ENCODE peak calls at places on chromosome 21, in eight cellular contexts. L, V, Q, Y, S, R, N and A are unnamed samples.

GRCh38 chr21:23452384-23453083 is 2154.7 kb downstream of the MRPL39 start:
- DNase-seq in N (peak; percentile 90), S (no peak), R (no peak), V (no peak), Q (peak; percentile 77), Y (no peak), L (peak; percentile 36), A (peak; percentile 2)

GRCh38 chr21:38807481-38807880 is 1.8 kb downstream of the ETS2 start:
- DNase-seq in Y (no peak), N (no peak), R (no peak), L (peak; percentile 21), V (no peak), Q (peak; percentile 67), S (no peak), A (no peak)

GRCh38 chr21:35940074-35940927 is 120.0 kb downstream of the SETD4 start:
- DNase-seq in V (peak; percentile 43), L (peak; percentile 81), R (no peak), S (no peak), Y (peak; percentile 38), N (peak; percentile 64), Q (peak; percentile 86), A (peak; percentile 35)

GRCh38 chr21:29295066-29295650 is 3.6 kb upstream of the BACH1 start:
- DNase-seq in L (no peak), Y (no peak), V (no peak), S (no peak), R (no peak), Q (no peak), N (no peak), A (no peak)

GRCh38 chr21:34933609-34934345 is 115.3 kb downstream of the RUNX1 start:
- DNase-seq in S (no peak), V (no peak), Y (no peak), L (no peak), R (no peak), Q (no peak), N (no peak), A (no peak)

GRCh38 chr21:35273331-35273730 is 224.2 kb upstream of the RUNX1 start:
- DNase-seq in Y (no peak), Q (peak; percentile 7), L (no peak), R (no peak), V (peak; percentile 46), N (peak; percentile 15), S (no peak), A (no peak)

GRCh38 chr21:23639726-23640125 is 1967.6 kb downstream of the MRPL39 start:
- DNase-seq in Y (no peak), N (no peak), L (no peak), V (no peak), R (no peak), S (no peak), Q (no peak), A (no peak)

GRCh38 chr21:33019885-33020557 is 5.7 kb upstream of the OLIG2 start:
- DNase-seq in Y (no peak), V (no peak), Q (peak; percentile 72), R (no peak), S (no peak), N (no peak), L (no peak), A (no peak)

GRCh38 chr21:46667191-46667734 is 31.8 kb downstream of the PRMT2 start:
- DNase-seq in V (no peak), L (peak; percentile 39), R (no peak), N (peak; percentile 49), Q (peak; percentile 58), Y (no peak), S (no peak), A (no peak)

GRCh38 chr21:46621457-46622182 is 13.9 kb upstream of the PRMT2 start:
- DNase-seq in S (no peak), Q (peak; percentile 18), N (no peak), Y (no peak), R (no peak), V (no peak), L (no peak), A (no peak)

GRCh38 chr21:24375201-24375600 is 1232.1 kb downstream of the MRPL39 start:
- DNase-seq in Q (no peak), Y (no peak), L (peak; percentile 0), S (no peak), V (no peak), R (no peak), N (peak; percentile 65), A (no peak)

GRCh38 chr21:34670220-34670961 is 1.6 kb downstream of the CLIC6 start:
- DNase-seq in R (no peak), Y (peak; percentile 32), N (peak; percentile 66), Q (peak; percentile 57), V (no peak), L (no peak), S (no peak), A (no peak)

GRCh38 chr21:27300770-27301169 is 333.9 kb upstream of the ADAMTS5 start:
- DNase-seq in Q (no peak), V (no peak), S (no peak), N (no peak), Y (no peak), L (no peak), R (no peak), A (no peak)

GRCh38 chr21:29360799-29361765 is 62.4 kb downstream of the BACH1 start:
- DNase-seq in Y (no peak), Q (peak; percentile 33), N (peak; percentile 37), R (no peak), S (no peak), L (no peak), V (peak; percentile 45), A (no peak)

GRCh38 chr21:21730524-21730923 is 732.3 kb downstream of the NCAM2 start:
- DNase-seq in R (no peak), S (no peak), V (no peak), Y (no peak), N (no peak), Q (no peak), L (no peak), A (no peak)

DNA sequence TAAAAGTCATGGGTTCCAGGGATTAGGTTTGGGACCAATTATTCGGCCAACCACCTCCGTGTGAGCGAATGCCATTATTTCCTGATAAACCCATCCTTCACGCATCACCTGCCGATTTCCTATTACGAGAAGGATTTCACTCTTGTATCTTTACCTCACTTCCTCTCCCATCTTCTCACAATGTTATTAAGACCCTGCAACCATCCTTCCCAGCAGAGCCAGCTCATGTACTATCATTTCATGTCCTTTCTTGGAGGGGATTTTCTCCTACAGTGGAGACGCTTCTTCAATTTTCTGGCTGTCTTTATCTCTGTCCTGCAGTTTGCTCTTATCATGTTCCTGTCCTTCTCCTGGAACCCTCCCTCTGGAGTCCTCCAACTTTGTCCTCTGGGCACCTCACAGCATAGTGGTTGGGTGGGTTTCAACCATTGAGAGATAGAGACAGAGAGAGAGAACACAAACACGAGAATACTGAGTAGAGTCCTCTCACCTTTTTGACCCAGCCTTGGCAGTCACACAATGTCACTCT is 192.2 kb downstream of the DYRK1A start:
- DNase-seq in V (no peak), Y (no peak), N (no peak), L (no peak), S (no peak), Q (no peak), R (no peak), A (no peak)
- H3K4me1 ChIP-seq in V (peaks cover 18% of the 10 kb centered on the region), Y (peaks cover 4% of the 10 kb centered on the region), N (peaks cover 2% of the 10 kb centered on the region), L (peaks cover 5% of the 10 kb centered on the region), S (peaks cover 66% of the 10 kb centered on the region), Q (no peaks in the 10 kb centered on the region), R (peaks cover 9% of the 10 kb centered on the region), A (no peaks in the 10 kb centered on the region)

GRCh38 chr21:45457161-45457831 is 52.3 kb downstream of the COL18A1 start:
- DNase-seq in S (no peak), Q (no peak), R (no peak), V (no peak), L (no peak), N (no peak), Y (no peak), A (no peak)
- H3K4me1 ChIP-seq in S (peaks cover 41% of the 10 kb centered on the region), Q (no peaks in the 10 kb centered on the region), R (peaks cover 19% of the 10 kb centered on the region), V (peaks cover 41% of the 10 kb centered on the region), L (peaks cover 9% of the 10 kb centered on the region), N (no peaks in the 10 kb centered on the region), Y (peaks cover 15% of the 10 kb centered on the region), A (no peaks in the 10 kb centered on the region)

GRCh38 chr21:42403611-42404231 is at the start of gene UBASH3A:
- DNase-seq in Y (no peak), Q (no peak), N (no peak), S (no peak), L (no peak), V (no peak), R (no peak), A (no peak)
- H3K4me1 ChIP-seq in Y (no peaks in the 10 kb centered on the region), Q (peaks cover 12% of the 10 kb centered on the region), N (no peaks in the 10 kb centered on the region), S (no peaks in the 10 kb centered on the region), L (peaks cover 6% of the 10 kb centered on the region), V (no peaks in the 10 kb centered on the region), R (no peaks in the 10 kb centered on the region), A (no peaks in the 10 kb centered on the region)

GRCh38 chr21:37459575-37459974 is 93.0 kb downstream of the DYRK1A start:
- DNase-seq in Y (no peak), R (no peak), L (no peak), N (no peak), S (no peak), Q (no peak), V (no peak), A (no peak)
- H3K4me1 ChIP-seq in Y (peaks cover 24% of the 10 kb centered on the region), R (peaks cover 92% of the 10 kb centered on the region), L (peaks cover 53% of the 10 kb centered on the region), N (peaks cover 14% of the 10 kb centered on the region), S (peaks cover 97% of the 10 kb centered on the region), Q (peaks cover 45% of the 10 kb centered on the region), V (peaks cover 46% of the 10 kb centered on the region), A (peaks cover 2% of the 10 kb centered on the region)

GRCh38 chr21:17784604-17785402 is 34.4 kb downstream of the C21orf91 start:
- DNase-seq in L (no peak), S (no peak), N (no peak), Q (no peak), R (no peak), Y (no peak), V (no peak), A (no peak)

GRCh38 chr21:17785403-17785788 is 33.8 kb downstream of the C21orf91 start:
- DNase-seq in R (no peak), V (no peak), S (no peak), Q (no peak), Y (no peak), N (no peak), L (no peak), A (no peak)

GRCh38 chr21:17783003-17783402 is 36.2 kb downstream of the C21orf91 start:
- DNase-seq in V (no peak), N (no peak), L (no peak), S (no peak), Q (no peak), R (no peak), Y (no peak), A (no peak)

GRCh38 chr21:17782051-17782450 is 37.1 kb downstream of the C21orf91 start:
- DNase-seq in Y (no peak), L (no peak), S (no peak), N (no peak), R (no peak), V (no peak), Q (no peak), A (no peak)

DNA sequence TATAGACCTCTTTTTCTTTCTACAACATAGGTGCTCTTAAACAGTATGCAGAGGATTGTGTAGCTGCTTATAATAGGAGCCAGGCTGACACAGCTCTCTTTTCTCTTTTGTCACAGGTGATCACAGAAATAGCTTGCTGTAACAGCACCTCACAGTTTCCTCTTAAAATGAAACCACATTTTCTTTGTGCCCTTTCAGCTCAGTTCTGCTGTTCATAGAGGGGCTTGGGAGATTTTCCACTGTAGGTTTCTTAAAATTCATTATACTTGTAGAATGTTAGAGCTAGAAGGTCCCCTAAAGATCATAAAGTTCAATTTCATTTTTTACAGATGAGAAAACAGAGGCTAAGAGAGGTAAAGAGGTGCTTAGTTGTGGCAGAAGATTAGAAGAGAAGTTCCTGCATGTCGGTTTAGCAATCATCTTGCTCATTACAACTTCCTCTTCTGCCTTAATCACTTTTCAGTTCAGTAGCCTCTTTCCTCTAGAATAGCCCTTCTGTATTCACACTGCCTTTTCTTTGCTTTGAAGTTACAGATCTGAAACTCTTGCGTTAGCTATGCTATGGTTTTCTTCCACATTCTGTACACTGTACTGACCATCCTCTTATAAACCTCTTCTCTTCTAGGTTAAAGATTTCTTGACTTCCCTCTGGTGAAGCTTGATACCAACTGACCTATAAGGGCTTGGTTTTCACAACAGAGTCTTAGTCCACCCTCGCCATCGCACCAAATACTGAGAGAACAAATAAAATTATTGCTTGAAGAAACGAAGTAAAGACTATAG is 35.1 kb downstream of the C21orf91 start:
- DNase-seq in Q (no peak), V (no peak), L (no peak), R (no peak), N (no peak), Y (no peak), S (no peak), A (no peak)
- H3K4me1 ChIP-seq in Q (peaks cover 6% of the 10 kb centered on the region), V (peaks cover 7% of the 10 kb centered on the region), L (no peaks in the 10 kb centered on the region), R (peaks cover 23% of the 10 kb centered on the region), N (no peaks in the 10 kb centered on the region), Y (no peaks in the 10 kb centered on the region), S (no peaks in the 10 kb centered on the region), A (no peaks in the 10 kb centered on the region)